ENCODE peak calls at places on chromosomes 2 and 18, in eight cellular contexts. N is osteocyte; V is EH; C is KG1; J is endothelial cell; B is glutamatergic neuron; S is stimulated activated CD8-positive, alpha-beta memory T cell treated with anti-CD3 and anti-CD28 coated beads, Interleukin-4, amount 100 ng/mL, for 4 hours; L is cardiac septum. Y is an unnamed sample.

GRCh38 chr2:241561811-241562210 is 3.3 kb downstream of the BOK start:
- DNase-seq in N (no peak), V (peak; percentile 78), C (no peak), J (no peak), B (no peak), S (no peak), L (peak; percentile 85), Y (no peak)

GRCh38 chr18:46215902-46216723 is 111.9 kb downstream of the HAUS1 start:
- DNase-seq in N (no peak), V (no peak), C (no peak), J (no peak), B (no peak), S (no peak), L (no peak), Y (no peak)

GRCh38 chr2:160908157-160908556 is 252.1 kb upstream of the TANK start:
- DNase-seq in N (no peak), V (no peak), C (no peak), J (no peak), B (no peak), S (no peak), L (no peak), Y (no peak)

GRCh38 chr2:3114406-3115185 is 263.0 kb downstream of the EIPR1 start:
- DNase-seq in N (peak; percentile 75), V (no peak), C (no peak), J (no peak), B (no peak), S (no peak), L (no peak), Y (no peak)

GRCh38 chr2:9548506-9548905 is 7.1 kb downstream of the ADAM17 start:
- DNase-seq in N (no peak), V (peak; percentile 40), C (no peak), J (no peak), B (no peak), S (no peak), L (no peak), Y (no peak)

GRCh38 chr18:11826836-11827235 is 24.4 kb upstream of the CHMP1B start:
- DNase-seq in N (no peak), V (no peak), C (no peak), J (no peak), B (no peak), S (no peak), L (no peak), Y (no peak)

GRCh38 chr2:239154971-239155805 is 245.6 kb downstream of the HDAC4 start:
- DNase-seq in N (no peak), V (no peak), C (no peak), J (no peak), B (peak; percentile 8), S (no peak), L (peak; percentile 58), Y (peak; percentile 40)

GRCh38 chr2:195022514-195022842 is 634.5 kb upstream of the SLC39A10 start:
- DNase-seq in N (no peak), V (no peak), C (no peak), J (no peak), B (no peak), S (no peak), L (no peak), Y (no peak)

GRCh38 chr2:173271825-173272224 is 82.8 kb upstream of the CDCA7 start:
- DNase-seq in N (no peak), V (no peak), C (no peak), J (no peak), B (no peak), S (no peak), L (no peak), Y (no peak)

GRCh38 chr2:31219131-31219969 is 2.0 kb upstream of the CAPN14 start:
- DNase-seq in N (peak; percentile 59), V (no peak), C (peak; percentile 12), J (no peak), B (no peak), S (no peak), L (peak; percentile 57), Y (no peak)

GRCh38 chr18:50816767-50817166 is 3.0 kb downstream of the MRO start:
- DNase-seq in N (no peak), V (no peak), C (no peak), J (no peak), B (no peak), S (no peak), L (no peak), Y (no peak)

GRCh38 chr2:105977212-105977611 is 216.9 kb downstream of the UXS1 start:
- DNase-seq in N (no peak), V (peak; percentile 90), C (no peak), J (no peak), B (no peak), S (no peak), L (no peak), Y (no peak)

GRCh38 chr2:17538022-17538843 is 2.3 kb upstream of the VSNL1 start:
- DNase-seq in N (no peak), V (no peak), C (no peak), J (peak; percentile 30), B (peak; percentile 38), S (no peak), L (no peak), Y (no peak)

GRCh38 chr18:61628085-61628484 is 264.7 kb downstream of the RNF152 start:
- DNase-seq in N (no peak), V (peak; percentile 42), C (no peak), J (no peak), B (no peak), S (no peak), L (no peak), Y (no peak)

GRCh38 chr2:39615675-39616074 is 50.0 kb upstream of the TMEM178A start:
- DNase-seq in N (no peak), V (no peak), C (no peak), J (no peak), B (no peak), S (no peak), L (no peak), Y (no peak)

GRCh38 chr2:20594048-20594750 is 56.7 kb downstream of the HS1BP3 start:
- DNase-seq in N (no peak), V (no peak), C (no peak), J (no peak), B (peak; percentile 7), S (no peak), L (peak; percentile 46), Y (no peak)

GRCh38 chr2:233824373-233824772 is 30.0 kb downstream of the HJURP start:
- DNase-seq in N (no peak), V (no peak), C (no peak), J (no peak), B (no peak), S (no peak), L (peak; percentile 15), Y (no peak)

GRCh38 chr2:158179660-158180059 is 78.0 kb downstream of the UPP2 start:
- DNase-seq in N (no peak), V (peak; percentile 25), C (no peak), J (no peak), B (no peak), S (no peak), L (no peak), Y (no peak)

GRCh38 chr2:240481720-240482119 is 46.3 kb downstream of the GPC1 start:
- DNase-seq in N (peak; percentile 83), V (no peak), C (no peak), J (no peak), B (no peak), S (no peak), L (peak; percentile 61), Y (no peak)

GRCh38 chr2:172113617-172114016 is 10.9 kb upstream of the DLX2 start:
- DNase-seq in N (no peak), V (peak; percentile 75), C (no peak), J (no peak), B (no peak), S (no peak), L (no peak), Y (no peak)

GRCh38 chr2:158102446-158102845 is 770 bp downstream of the UPP2 start:
- DNase-seq in N (no peak), V (no peak), C (no peak), J (no peak), B (no peak), S (no peak), L (no peak), Y (no peak)

GRCh38 chr2:24404582-24404981 is 44.2 kb upstream of the ITSN2 start:
- DNase-seq in N (no peak), V (peak; percentile 54), C (no peak), J (no peak), B (no peak), S (no peak), L (no peak), Y (no peak)

GRCh38 chr2:46369783-46370182 is 72.6 kb downstream of the EPAS1 start:
- DNase-seq in N (no peak), V (no peak), C (no peak), J (no peak), B (no peak), S (no peak), L (peak; percentile 24), Y (no peak)

GRCh38 chr18:11995445-11996189 is 14.3 kb downstream of the IMPA2 start:
- DNase-seq in N (no peak), V (peak; percentile 79), C (peak; percentile 63), J (peak; percentile 68), B (peak; percentile 81), S (peak; percentile 18), L (peak; percentile 90), Y (peak; percentile 49)

GRCh38 chr18:10851824-10852225 is 297.5 kb downstream of the PIEZO2 start:
- DNase-seq in N (no peak), V (peak; percentile 57), C (peak; percentile 57), J (no peak), B (no peak), S (no peak), L (no peak), Y (no peak)

GRCh38 chr2:41706261-41706660 is 341.6 kb upstream of the PKDCC start:
- DNase-seq in N (no peak), V (no peak), C (no peak), J (no peak), B (no peak), S (no peak), L (no peak), Y (no peak)

GRCh38 chr18:31100598-31101147 is 1.5 kb downstream of the DSC2 start:
- DNase-seq in N (no peak), V (no peak), C (no peak), J (peak; percentile 47), B (peak; percentile 63), S (no peak), L (no peak), Y (no peak)

GRCh38 chr18:40939636-40940035 is 1015.4 kb upstream of the PIK3C3 start:
- DNase-seq in N (no peak), V (no peak), C (no peak), J (no peak), B (peak; percentile 14), S (no peak), L (no peak), Y (no peak)

GRCh38 chr2:191678437-191679110 is 638 bp downstream of the NABP1 start:
- DNase-seq in N (no peak), V (peak; percentile 49), C (peak; percentile 49), J (peak; percentile 43), B (peak; percentile 59), S (peak; percentile 41), L (peak; percentile 86), Y (peak; percentile 23)

GRCh38 chr18:72601944-72602343 is 57.8 kb upstream of the CBLN2 start:
- DNase-seq in N (no peak), V (no peak), C (no peak), J (no peak), B (no peak), S (no peak), L (no peak), Y (no peak)

GRCh38 chr2:43539436-43539835 is 56.4 kb downstream of the THADA start:
- DNase-seq in N (no peak), V (peak; percentile 9), C (no peak), J (no peak), B (no peak), S (no peak), L (no peak), Y (no peak)

GRCh38 chr2:16525265-16525887 is 140.3 kb downstream of the CYRIA start:
- DNase-seq in N (no peak), V (no peak), C (no peak), J (peak; percentile 74), B (peak; percentile 59), S (no peak), L (no peak), Y (peak; percentile 39)

GRCh38 chr2:25104741-25105140 is 62.9 kb downstream of the EFR3B start:
- DNase-seq in N (no peak), V (no peak), C (no peak), J (no peak), B (no peak), S (no peak), L (no peak), Y (no peak)

GRCh38 chr2:221482581-221483140 is 89.4 kb downstream of the EPHA4 start:
- DNase-seq in N (no peak), V (no peak), C (no peak), J (no peak), B (no peak), S (no peak), L (no peak), Y (no peak)

Y was measured in neural crest cell.